ENCODE peak calls at places on chromosomes 1 and 21, in seven cellular contexts. P, E, I, U, A, S and J are unnamed samples.
A peak's percentile ranks its signal among the peaks of the same experiment; 100 is the strongest.

GRCh38 chr1:45134468-45134873 is 71.9 kb downstream of the ZSWIM5 start:
- DNase-seq in P (no peak), E (no peak), I (no peak), U (no peak), A (no peak), S (no peak), J (no peak)

GRCh38 chr1:162497104-162497722 is 405 bp upstream of the UHMK1 start:
- DNase-seq in P (no peak), E (no peak), I (no peak), U (no peak), A (no peak), S (no peak), J (no peak)

GRCh38 chr21:36994501-36995189 is 11.9 kb upstream of the RIPPLY3 start:
- DNase-seq in P (no peak), E (no peak), I (no peak), U (peak; percentile 20), A (no peak), S (no peak), J (no peak)

GRCh38 chr1:218585565-218586184 is 240.5 kb downstream of the TGFB2 start:
- DNase-seq in P (peak; percentile 42), E (peak; percentile 86), I (no peak), U (no peak), A (no peak), S (peak; percentile 42), J (no peak)

GRCh38 chr1:48175116-48175515 is 47.4 kb upstream of the SLC5A9 start:
- DNase-seq in P (no peak), E (no peak), I (no peak), U (no peak), A (no peak), S (no peak), J (no peak)

GRCh38 chr1:113760102-113760804 is 967 bp upstream of the PHTF1 start:
- DNase-seq in P (no peak), E (no peak), I (no peak), U (no peak), A (no peak), S (no peak), J (no peak)

GRCh38 chr1:20697560-20697959 is 20.2 kb downstream of the KIF17 start:
- DNase-seq in P (no peak), E (no peak), I (no peak), U (no peak), A (no peak), S (no peak), J (no peak)

GRCh38 chr1:232965912-232966217 is 15.5 kb downstream of the NTPCR start:
- DNase-seq in P (no peak), E (no peak), I (no peak), U (no peak), A (no peak), S (no peak), J (no peak)

GRCh38 chr1:93964777-93965200 is 55.6 kb upstream of the GCLM start:
- DNase-seq in P (no peak), E (peak; percentile 89), I (no peak), U (no peak), A (no peak), S (no peak), J (no peak)

GRCh38 chr1:101366513-101367215 is 129.8 kb downstream of the S1PR1 start:
- DNase-seq in P (no peak), E (no peak), I (no peak), U (no peak), A (no peak), S (no peak), J (no peak)

GRCh38 chr1:6026095-6026809 is 19.4 kb upstream of the KCNAB2 start:
- DNase-seq in P (peak; percentile 51), E (peak; percentile 82), I (peak; percentile 63), U (peak; percentile 89), A (peak; percentile 92), S (no peak), J (peak; percentile 97)

GRCh38 chr1:53511933-53512806 is 53.0 kb downstream of the DMRTB1 start:
- DNase-seq in P (no peak), E (no peak), I (no peak), U (no peak), A (no peak), S (no peak), J (no peak)

GRCh38 chr1:195965475-195965874 is 642.8 kb downstream of the KCNT2 start:
- DNase-seq in P (no peak), E (no peak), I (no peak), U (no peak), A (no peak), S (no peak), J (no peak)

GRCh38 chr1:148353461-148354283 is 129.4 kb downstream of the PPIAL4G start:
- DNase-seq in P (no peak), E (peak; percentile 96), I (no peak), U (no peak), A (peak; percentile 38), S (no peak), J (no peak)

GRCh38 chr1:218348628-218349185 is 3.6 kb downstream of the TGFB2 start:
- DNase-seq in P (no peak), E (no peak), I (no peak), U (no peak), A (no peak), S (no peak), J (no peak)

GRCh38 chr1:3327389-3327702 is 127.1 kb upstream of the ARHGEF16 start:
- DNase-seq in P (no peak), E (no peak), I (no peak), U (no peak), A (no peak), S (no peak), J (no peak)

GRCh38 chr1:200258447-200259375 is 151.1 kb downstream of the ZNF281 start:
- DNase-seq in P (peak; percentile 11), E (peak; percentile 18), I (no peak), U (no peak), A (no peak), S (no peak), J (peak; percentile 24)

GRCh38 chr1:101237229-101237837 is 514 bp downstream of the S1PR1 start:
- DNase-seq in P (no peak), E (peak; percentile 47), I (no peak), U (no peak), A (no peak), S (no peak), J (peak; percentile 46)

GRCh38 chr1:103307751-103308150 is 199.4 kb upstream of the COL11A1 start:
- DNase-seq in P (no peak), E (no peak), I (no peak), U (no peak), A (no peak), S (no peak), J (no peak)

GRCh38 chr1:201376464-201377374 is 761 bp downstream of the TNNT2 start:
- DNase-seq in P (peak; percentile 30), E (peak; percentile 67), I (peak; percentile 44), U (no peak), A (no peak), S (peak; percentile 87), J (no peak)

GRCh38 chr1:198763298-198763714 is 124.5 kb downstream of the PTPRC start:
- DNase-seq in P (no peak), E (peak; percentile 20), I (no peak), U (no peak), A (no peak), S (no peak), J (no peak)

GRCh38 chr21:16534408-16535099 is 804.8 kb downstream of the USP25 start:
- DNase-seq in P (peak; percentile 39), E (peak; percentile 28), I (peak; percentile 70), U (no peak), A (no peak), S (no peak), J (no peak)

GRCh38 chr1:162772571-162773154 is 17.8 kb upstream of the HSD17B7 start:
- DNase-seq in P (no peak), E (no peak), I (no peak), U (no peak), A (no peak), S (no peak), J (no peak)

GRCh38 chr1:111513410-111514020 is 10.1 kb upstream of the ADORA3 start:
- DNase-seq in P (no peak), E (no peak), I (no peak), U (no peak), A (no peak), S (no peak), J (no peak)

GRCh38 chr1:53641481-53642214 is 97.3 kb downstream of the GLIS1 start:
- DNase-seq in P (peak; percentile 16), E (no peak), I (no peak), U (no peak), A (no peak), S (no peak), J (no peak)

GRCh38 chr1:198156745-198157240 is at the start of gene NEK7:
- DNase-seq in P (peak; percentile 87), E (peak; percentile 86), I (peak; percentile 84), U (peak; percentile 53), A (peak; percentile 58), S (peak; percentile 75), J (peak; percentile 63)

GRCh38 chr21:37787456-37787855 is 128.8 kb downstream of the KCNJ6 start:
- DNase-seq in P (no peak), E (peak; percentile 73), I (no peak), U (no peak), A (no peak), S (no peak), J (no peak)

GRCh38 chr1:203228670-203229069 is 803 bp downstream of the CHIT1 start:
- DNase-seq in P (no peak), E (no peak), I (no peak), U (no peak), A (no peak), S (no peak), J (no peak)

GRCh38 chr1:47302472-47302871 is 11.5 kb downstream of the STIL start:
- DNase-seq in P (peak; percentile 8), E (no peak), I (no peak), U (no peak), A (no peak), S (no peak), J (no peak)

GRCh38 chr21:26790289-26790688 is 54.9 kb downstream of the ADAMTS1 start:
- DNase-seq in P (no peak), E (no peak), I (peak; percentile 16), U (no peak), A (no peak), S (no peak), J (no peak)

GRCh38 chr1:33502726-33503125 is 30.3 kb downstream of the ZSCAN20 start:
- DNase-seq in P (no peak), E (peak; percentile 78), I (no peak), U (no peak), A (no peak), S (no peak), J (no peak)

GRCh38 chr1:37157634-37158033 is 123.3 kb upstream of the GRIK3 start:
- DNase-seq in P (no peak), E (no peak), I (no peak), U (no peak), A (no peak), S (no peak), J (no peak)